ENCODE peak calls at places on chromosomes 3 and 15, in eight cellular contexts. H, N, T, L, R, E, U and X are unnamed samples.

GRCh38 chr15:60605879-60606304 is 127.0 kb upstream of the ICE2 start:
- DNase-seq in E (no peak), R (no peak), H (no peak), U (peak), T (no peak), N (no peak), L (peak), X (peak)

GRCh38 chr15:47885921-47886320 is 168.6 kb downstream of the SEMA6D start:
- DNase-seq in U (peak), E (no peak), H (no peak), T (no peak), L (peak), R (no peak), N (no peak), X (peak)

GRCh38 chr3:60096403-60096802 is 1046.6 kb upstream of the CFAP20DC start:
- DNase-seq in L (no peak), E (no peak), H (no peak), T (no peak), N (no peak), U (no peak), R (no peak), X (no peak)

GRCh38 chr3:8604988-8605387 is 39.6 kb downstream of the SSUH2 start:
- DNase-seq in H (no peak), N (no peak), R (no peak), U (no peak), L (no peak), E (no peak), T (no peak), X (no peak)

GRCh38 chr15:56739964-56740640 is 6.8 kb upstream of the ZNF280D start:
- DNase-seq in N (no peak), T (no peak), U (no peak), H (no peak), R (no peak), L (peak), E (no peak), X (no peak)

GRCh38 chr15:77507911-77508310 is 87.2 kb downstream of the HMG20A start:
- DNase-seq in H (no peak), T (no peak), U (peak), R (no peak), L (no peak), E (no peak), N (no peak), X (peak)

GRCh38 chr15:60179786-60180391 is 175.8 kb downstream of the FOXB1 start:
- DNase-seq in R (peak), T (peak), L (peak), E (peak), N (peak), H (no peak), U (peak), X (peak)

GRCh38 chr3:48591436-48591835 is 3.7 kb downstream of the COL7A1 start:
- DNase-seq in H (no peak), L (no peak), T (no peak), R (no peak), N (no peak), E (no peak), U (no peak), X (no peak)

GRCh38 chr3:189985938-189986337 is 134.8 kb downstream of the P3H2 start:
- DNase-seq in H (no peak), T (no peak), R (no peak), L (no peak), U (peak), E (no peak), N (no peak), X (peak)

GRCh38 chr15:30859091-30859874 is 44.4 kb upstream of the FAN1 start:
- DNase-seq in U (peak), E (no peak), R (no peak), T (no peak), H (no peak), L (peak), N (peak), X (peak)

GRCh38 chr3:179410317-179410716 is 41.0 kb downstream of the GNB4 start:
- DNase-seq in E (no peak), H (no peak), N (no peak), T (no peak), U (peak), L (peak), R (no peak), X (peak)

GRCh38 chr15:91946914-91947313 is 93.4 kb downstream of the SLCO3A1 start:
- DNase-seq in T (no peak), N (peak), L (no peak), E (no peak), R (no peak), U (no peak), H (no peak), X (no peak)

GRCh38 chr3:112136959-112137693 is 4.1 kb upstream of the GCSAM start:
- DNase-seq in N (peak), R (no peak), L (peak), T (peak), H (no peak), U (peak), E (no peak), X (peak)

GRCh38 chr3:34676431-34676830 is 878.0 kb downstream of the PDCD6IP start:
- DNase-seq in H (no peak), R (no peak), T (no peak), E (no peak), U (peak), N (no peak), L (peak), X (peak)

GRCh38 chr15:80160570-80161156 is 7.9 kb downstream of the FAH start:
- DNase-seq in U (peak), E (no peak), T (peak), R (no peak), H (no peak), L (peak), N (no peak), X (peak)

GRCh38 chr15:37221671-37222207 is 121.4 kb upstream of the MEIS2 start:
- DNase-seq in U (no peak), L (no peak), R (no peak), H (no peak), T (no peak), E (no peak), N (no peak), X (no peak)

GRCh38 chr3:138303474-138303873 is 26.2 kb downstream of the NME9 start:
- DNase-seq in T (no peak), L (no peak), R (no peak), H (no peak), E (no peak), N (no peak), U (no peak), X (no peak)

GRCh38 chr3:129732200-129732876 is 125.9 kb upstream of the PLXND1 start:
- DNase-seq in R (no peak), E (no peak), L (no peak), N (no peak), H (no peak), T (no peak), U (no peak), X (peak)

GRCh38 chr15:77773903-77774302 is 141.2 kb upstream of the LINGO1 start:
- DNase-seq in H (no peak), R (no peak), U (no peak), L (no peak), T (no peak), E (no peak), N (no peak), X (no peak)

GRCh38 chr15:33068531-33068990 is 126.0 kb downstream of the FMN1 start:
- DNase-seq in U (peak), E (peak), H (no peak), T (peak), N (no peak), L (peak), R (no peak), X (no peak)

GRCh38 chr3:9945358-9945757 is 6.8 kb downstream of the PRRT3 start:
- DNase-seq in L (no peak), N (no peak), U (no peak), R (no peak), H (no peak), E (no peak), T (no peak), X (no peak)